ENCODE peak calls at places on chromosomes 16 and 17, in nine cellular contexts. R is activated T-helper 1 cell treated with anti-CD3 and anti-CD28 coated beads, Interleukin-2, amount 50 U/mL, for 16 hours; A is GM23248; Q is fibroblast of the aortic adventitia; K is activated CD8-positive, alpha-beta T cell treated with anti-CD3 and anti-CD28 coated beads, Interleukin-2, amount 10 ng/mL, durations not matched to agents 7 days and 5 days; X is M059J; Y is C1 segment of cervical spinal cord; E is hepatic stellate cell; M is adrenal gland. F is an unnamed sample.

GRCh38 chr17:48259710-48260291 is 152.2 kb downstream of the SNX11 start:
- DNase-seq in R (no peak), A (peak), Q (peak), K (no peak), X (peak), Y (no peak), E (no peak), M (no peak), F (peak)

GRCh38 chr17:63455417-63455816 is 9.3 kb upstream of the CYB561 start:
- DNase-seq in R (no peak), A (no peak), Q (no peak), K (no peak), X (peak), Y (no peak), E (no peak), M (no peak), F (no peak)

GRCh38 chr16:77843412-77843811 is 55.0 kb downstream of the VAT1L start:
- DNase-seq in R (no peak), A (no peak), Q (no peak), K (no peak), X (no peak), Y (no peak), E (no peak), M (no peak), F (no peak)

GRCh38 chr17:2691069-2691871 is 20.3 kb downstream of the CLUH start:
- DNase-seq in R (no peak), A (no peak), Q (no peak), K (no peak), X (no peak), Y (no peak), E (no peak), M (no peak), F (no peak)

GRCh38 chr17:28996554-28997096 is 9.2 kb downstream of the SEZ6 start:
- DNase-seq in R (no peak), A (no peak), Q (no peak), K (no peak), X (no peak), Y (no peak), E (no peak), M (no peak), F (no peak)

GRCh38 chr17:82888583-82889495 is 49.0 kb upstream of the ZNF750 start:
- DNase-seq in R (no peak), A (no peak), Q (no peak), K (no peak), X (no peak), Y (no peak), E (no peak), M (peak), F (no peak)

GRCh38 chr17:62722625-62723024 is 85.5 kb downstream of the MARCHF10 start:
- DNase-seq in R (no peak), A (no peak), Q (no peak), K (no peak), X (no peak), Y (no peak), E (no peak), M (no peak), F (no peak)

GRCh38 chr17:48611213-48611612 is 396 bp upstream of the HOXB7 start:
- DNase-seq in R (no peak), A (peak), Q (no peak), K (no peak), X (peak), Y (no peak), E (no peak), M (peak), F (no peak)

GRCh38 chr16:20956319-20956718 is 55.7 kb downstream of the LYRM1 start:
- DNase-seq in R (no peak), A (peak), Q (peak), K (no peak), X (peak), Y (no peak), E (no peak), M (no peak), F (no peak)

GRCh38 chr17:39757176-39757662 is 19.5 kb downstream of the GRB7 start:
- DNase-seq in R (no peak), A (no peak), Q (no peak), K (no peak), X (no peak), Y (no peak), E (no peak), M (no peak), F (no peak)

GRCh38 chr16:55765161-55765560 is 67.7 kb downstream of the CES1 start:
- DNase-seq in R (no peak), A (no peak), Q (no peak), K (no peak), X (no peak), Y (no peak), E (no peak), M (no peak), F (no peak)

GRCh38 chr17:28008526-28008925 is 34.0 kb upstream of the NLK start:
- DNase-seq in R (no peak), A (peak), Q (peak), K (peak), X (peak), Y (no peak), E (peak), M (peak), F (peak)

GRCh38 chr17:8142158-8142886 is 9.9 kb downstream of the PER1 start:
- DNase-seq in R (no peak), A (no peak), Q (no peak), K (no peak), X (no peak), Y (no peak), E (no peak), M (peak), F (no peak)

GRCh38 chr16:56923481-56923880 is 8.5 kb upstream of the HERPUD1 start:
- DNase-seq in R (no peak), A (peak), Q (peak), K (no peak), X (no peak), Y (no peak), E (no peak), M (no peak), F (no peak)

GRCh38 chr17:82985973-82986372 is 93.4 kb upstream of the METRNL start:
- DNase-seq in R (peak), A (peak), Q (no peak), K (peak), X (no peak), Y (no peak), E (no peak), M (no peak), F (no peak)

GRCh38 chr16:57297856-57298255 is 13.4 kb upstream of the PLLP start:
- DNase-seq in R (peak), A (no peak), Q (no peak), K (peak), X (no peak), Y (no peak), E (no peak), M (no peak), F (no peak)

GRCh38 chr17:19578545-19578944 is 44.9 kb downstream of the SLC47A1 start:
- DNase-seq in R (no peak), A (peak), Q (peak), K (no peak), X (peak), Y (no peak), E (no peak), M (peak), F (peak)

GRCh38 chr17:80678621-80679020 is 134.0 kb downstream of the RPTOR start:
- DNase-seq in R (peak), A (peak), Q (peak), K (peak), X (peak), Y (no peak), E (peak), M (peak), F (peak)

GRCh38 chr16:1450218-1450617 is 5.9 kb upstream of the CCDC154 start:
- DNase-seq in R (no peak), A (no peak), Q (no peak), K (no peak), X (no peak), Y (no peak), E (no peak), M (no peak), F (no peak)

GRCh38 chr17:66426397-66427033 is 124.1 kb downstream of the PRKCA start:
- DNase-seq in R (peak), A (peak), Q (peak), K (peak), X (no peak), Y (no peak), E (no peak), M (no peak), F (peak)

GRCh38 chr17:17496189-17497064 is at the start of gene RASD1:
- DNase-seq in R (peak), A (peak), Q (peak), K (peak), X (peak), Y (peak), E (peak), M (peak), F (peak)

GRCh38 chr17:42027961-42028790 is 8.3 kb downstream of the NKIRAS2 start:
- DNase-seq in R (no peak), A (peak), Q (no peak), K (no peak), X (no peak), Y (no peak), E (no peak), M (no peak), F (peak)

GRCh38 chr16:29961127-29961478 is 776 bp upstream of the TMEM219 start:
- DNase-seq in R (no peak), A (peak), Q (no peak), K (no peak), X (no peak), Y (no peak), E (no peak), M (no peak), F (no peak)

GRCh38 chr17:51434434-51435170 is 174.3 kb downstream of the UTP18 start:
- DNase-seq in R (no peak), A (no peak), Q (no peak), K (no peak), X (peak), Y (no peak), E (no peak), M (no peak), F (no peak)

GRCh38 chr16:4206680-4207079 is 35.2 kb downstream of the SRL start:
- DNase-seq in R (no peak), A (no peak), Q (no peak), K (no peak), X (no peak), Y (no peak), E (no peak), M (no peak), F (no peak)

GRCh38 chr16:28495795-28496749 is 1.6 kb downstream of the APOBR start:
- DNase-seq in R (no peak), A (no peak), Q (no peak), K (no peak), X (no peak), Y (no peak), E (no peak), M (no peak), F (no peak)

GRCh38 chr17:49454050-49454449 is 39.4 kb upstream of the PHB1 start:
- DNase-seq in R (no peak), A (peak), Q (no peak), K (no peak), X (peak), Y (peak), E (no peak), M (no peak), F (peak)

GRCh38 chr17:72863511-72864175 is 228.8 kb downstream of the SLC39A11 start:
- DNase-seq in R (no peak), A (no peak), Q (no peak), K (no peak), X (no peak), Y (no peak), E (no peak), M (no peak), F (no peak)

GRCh38 chr17:58301504-58302150 is 20.9 kb upstream of the MPO start:
- DNase-seq in R (no peak), A (no peak), Q (no peak), K (peak), X (no peak), Y (no peak), E (no peak), M (peak), F (no peak)

GRCh38 chr17:7233701-7234099 is 617 bp downstream of the DVL2 start:
- DNase-seq in R (no peak), A (peak), Q (no peak), K (no peak), X (peak), Y (no peak), E (no peak), M (no peak), F (no peak)

F was measured in EL.